ENCODE peak calls at places on chromosomes 6 and 20, in five cellular contexts. Z is sigmoid colon, I is NT2/D1, B is heart right ventricle, S is H1. L is an unnamed sample.
A peak's percentile ranks its signal among the peaks of the same experiment; 100 is the strongest.

GRCh38 chr6:12311106-12311505 is 20.9 kb downstream of the EDN1 start:
- DNase-seq in Z (no peak), I (no peak), B (no peak), S (peak; percentile 27), L (no peak)

GRCh38 chr6:64861039-64861651 is 845.9 kb downstream of the EYS start:
- DNase-seq in Z (peak; percentile 40), I (no peak), B (no peak), S (no peak), L (no peak)

GRCh38 chr6:103142902-103143301 is 1716.8 kb downstream of the HACE1 start:
- DNase-seq in Z (no peak), I (no peak), B (no peak), S (no peak), L (no peak)

GRCh38 chr6:117531346-117531745 is 48.9 kb downstream of the DCBLD1 start:
- DNase-seq in Z (no peak), I (no peak), B (no peak), S (no peak), L (no peak)

GRCh38 chr6:150403458-150404245 is 34.8 kb downstream of the IYD start:
- DNase-seq in Z (no peak), I (no peak), B (peak; percentile 77), S (no peak), L (no peak)

GRCh38 chr6:10662742-10663141 is 31.7 kb downstream of the C6orf52 start:
- DNase-seq in Z (no peak), I (no peak), B (no peak), S (no peak), L (no peak)

GRCh38 chr6:33944686-33945411 is 141.0 kb upstream of the MLN start:
- DNase-seq in Z (no peak), I (no peak), B (no peak), S (no peak), L (no peak)

GRCh38 chr6:3252369-3252768 is 6.4 kb upstream of the PSMG4 start:
- DNase-seq in Z (peak; percentile 56), I (no peak), B (no peak), S (no peak), L (no peak)

GRCh38 chr6:36595168-36595818 is 1.1 kb downstream of the SRSF3 start:
- DNase-seq in Z (peak; percentile 84), I (no peak), B (peak; percentile 66), S (no peak), L (no peak)

GRCh38 chr6:158559338-158559894 is 475 bp upstream of the TMEM181 start:
- DNase-seq in Z (no peak), I (no peak), B (no peak), S (no peak), L (no peak)

GRCh38 chr6:6694825-6695710 is 106.5 kb downstream of the LY86 start:
- DNase-seq in Z (peak; percentile 57), I (peak; percentile 74), B (peak; percentile 61), S (peak; percentile 70), L (peak; percentile 85)

GRCh38 chr6:105319331-105319730 is 83.6 kb downstream of the PREP start:
- DNase-seq in Z (no peak), I (no peak), B (no peak), S (no peak), L (no peak)

GRCh38 chr6:169618526-169619490 is 83.0 kb downstream of the WDR27 start:
- DNase-seq in Z (no peak), I (peak; percentile 50), B (no peak), S (no peak), L (no peak)

GRCh38 chr20:44460795-44461141 is 14.9 kb upstream of the TTPAL start:
- DNase-seq in Z (no peak), I (no peak), B (no peak), S (no peak), L (no peak)

GRCh38 chr6:24614648-24615047 is 31.3 kb downstream of the KIAA0319 start:
- DNase-seq in Z (no peak), I (no peak), B (no peak), S (no peak), L (no peak)

GRCh38 chr6:110357298-110357695 is 852 bp downstream of the METTL24 start:
- DNase-seq in Z (peak; percentile 69), I (no peak), B (no peak), S (no peak), L (no peak)

GRCh38 chr6:43870660-43871061 is 100.7 kb downstream of the VEGFA start:
- DNase-seq in Z (no peak), I (no peak), B (no peak), S (no peak), L (no peak)

GRCh38 chr20:11168026-11168425 is 494.2 kb upstream of the JAG1 start:
- DNase-seq in Z (no peak), I (no peak), B (no peak), S (no peak), L (no peak)

GRCh38 chr6:155936551-155936950 is 480.9 kb upstream of the NOX3 start:
- DNase-seq in Z (no peak), I (no peak), B (peak; percentile 16), S (no peak), L (no peak)

GRCh38 chr6:99905209-99906106 is 88.6 kb downstream of the MCHR2 start:
- DNase-seq in Z (no peak), I (peak; percentile 15), B (no peak), S (no peak), L (no peak)

GRCh38 chr6:37036146-37036545 is 30.7 kb downstream of the FGD2 start:
- DNase-seq in Z (no peak), I (no peak), B (no peak), S (no peak), L (no peak)

GRCh38 chr20:50085481-50086365 is 27.2 kb downstream of the UBE2V1 start:
- DNase-seq in Z (no peak), I (peak; percentile 48), B (peak; percentile 46), S (no peak), L (peak; percentile 59)

GRCh38 chr6:91081452-91082067 is 494.7 kb upstream of the MAP3K7 start:
- DNase-seq in Z (no peak), I (peak; percentile 40), B (no peak), S (no peak), L (no peak)

GRCh38 chr6:136751991-136752390 is 40.3 kb downstream of the MAP3K5 start:
- DNase-seq in Z (no peak), I (no peak), B (no peak), S (no peak), L (no peak)

DNA sequence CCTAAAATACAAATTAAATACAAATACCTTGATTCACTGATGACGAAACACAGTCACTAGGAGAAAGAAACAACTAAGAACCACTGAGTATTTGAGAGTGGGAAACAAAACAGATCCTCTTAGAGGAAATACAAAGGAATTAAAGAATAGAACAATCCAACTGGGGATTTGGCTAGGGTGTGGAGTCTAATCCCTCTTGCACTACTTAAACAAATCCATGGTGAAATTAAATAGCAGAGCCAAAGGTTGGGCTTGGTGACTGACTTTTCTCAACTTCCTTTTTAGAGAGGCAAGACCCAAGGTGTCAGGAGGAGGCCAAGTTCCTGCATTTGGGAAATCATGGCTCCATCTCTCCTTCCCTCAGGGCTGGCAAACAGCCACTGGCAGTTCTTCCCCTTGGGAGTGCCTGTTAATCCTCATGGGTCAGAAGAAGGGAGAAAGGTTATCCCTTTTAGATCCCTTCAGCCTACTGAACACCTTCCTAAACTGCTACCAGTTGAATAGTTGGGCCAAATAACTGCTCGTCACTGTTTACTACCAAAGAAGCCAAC is 101.2 kb upstream of the TRAF3IP2 start:
- DNase-seq in Z (no peak), I (no peak), B (no peak), S (no peak), L (no peak)
- H3K4me1 ChIP-seq in Z (peaks cover 31% of the 10 kb centered on the region), I (no peaks in the 10 kb centered on the region), B (peaks cover 25% of the 10 kb centered on the region), S (peaks cover 4% of the 10 kb centered on the region), L (peaks cover 25% of the 10 kb centered on the region)

DNA sequence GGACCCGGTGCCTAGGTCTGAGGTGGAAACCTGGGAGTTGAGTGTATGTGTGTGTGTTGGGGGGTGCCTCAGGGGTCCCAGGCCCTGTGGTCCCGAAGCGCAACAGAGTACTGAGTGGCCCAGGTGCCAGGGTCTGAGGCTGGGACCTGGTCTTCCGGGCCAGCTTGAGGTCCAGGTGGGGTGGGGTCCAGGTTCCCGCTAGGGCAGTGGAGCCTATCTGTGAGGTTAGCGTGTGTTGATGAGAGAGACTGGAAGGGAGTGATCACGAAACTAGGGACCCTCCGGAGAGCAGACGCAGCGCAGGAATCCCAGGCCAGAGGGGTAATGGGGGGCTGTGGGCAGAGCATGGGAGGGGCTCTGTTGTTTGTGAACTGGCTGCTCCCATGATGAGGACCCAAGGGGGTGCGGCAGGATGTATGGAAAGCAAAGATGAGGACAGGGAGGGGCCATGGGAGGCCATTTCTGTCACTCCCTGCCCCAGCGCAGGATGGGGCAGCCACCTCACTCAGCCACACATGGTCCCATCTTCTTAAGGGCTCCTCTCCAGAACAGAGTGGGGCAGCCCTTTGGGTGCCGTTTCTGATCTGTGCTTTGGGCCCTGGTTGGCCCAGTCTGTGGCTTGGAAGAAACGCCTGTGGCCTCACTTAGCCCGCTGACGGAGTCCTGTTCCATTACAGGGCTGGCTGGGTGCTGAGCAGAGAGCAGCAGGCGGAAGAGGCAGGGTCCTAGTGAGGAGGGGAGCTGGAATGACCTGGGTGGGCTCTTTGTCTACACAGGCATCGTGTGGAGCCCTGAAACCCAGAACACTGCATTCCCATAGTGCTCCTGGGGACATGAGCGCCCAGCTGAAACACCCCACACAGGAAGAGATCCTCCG is 872 bp downstream of the HSPA12B start:
- DNase-seq in Z (no peak), I (no peak), B (no peak), S (no peak), L (no peak)
- H3K27me3 ChIP-seq in Z (peaks cover 14% of the 10 kb centered on the region), I (peaks cover 15% of the 10 kb centered on the region), B (peaks cover 9% of the 10 kb centered on the region), S (peaks cover 20% of the 10 kb centered on the region), L (peaks cover 22% of the 10 kb centered on the region)

GRCh38 chr6:42400886-42401604 is 50.7 kb downstream of the TRERF1 start:
- DNase-seq in Z (no peak), I (no peak), B (no peak), S (no peak), L (no peak)
- H3K4me1 ChIP-seq in Z (peaks cover 3% of the 10 kb centered on the region), I (peaks cover 14% of the 10 kb centered on the region), B (peaks cover 27% of the 10 kb centered on the region), S (peaks cover 15% of the 10 kb centered on the region), L (peaks cover 14% of the 10 kb centered on the region)

GRCh38 chr6:21597706-21598273 is 4.2 kb downstream of the SOX4 start:
- DNase-seq in Z (no peak), I (no peak), B (no peak), S (no peak), L (no peak)

GRCh38 chr6:21595265-21595950 is 1.9 kb downstream of the SOX4 start:
- DNase-seq in Z (peak; percentile 71), I (no peak), B (peak; percentile 39), S (no peak), L (peak; percentile 66)

GRCh38 chr6:21595951-21596378 is 2.4 kb downstream of the SOX4 start:
- DNase-seq in Z (no peak), I (no peak), B (peak; percentile 20), S (no peak), L (no peak)

GRCh38 chr6:21597243-21597682 is 3.7 kb downstream of the SOX4 start:
- DNase-seq in Z (no peak), I (no peak), B (no peak), S (no peak), L (no peak)

DNA sequence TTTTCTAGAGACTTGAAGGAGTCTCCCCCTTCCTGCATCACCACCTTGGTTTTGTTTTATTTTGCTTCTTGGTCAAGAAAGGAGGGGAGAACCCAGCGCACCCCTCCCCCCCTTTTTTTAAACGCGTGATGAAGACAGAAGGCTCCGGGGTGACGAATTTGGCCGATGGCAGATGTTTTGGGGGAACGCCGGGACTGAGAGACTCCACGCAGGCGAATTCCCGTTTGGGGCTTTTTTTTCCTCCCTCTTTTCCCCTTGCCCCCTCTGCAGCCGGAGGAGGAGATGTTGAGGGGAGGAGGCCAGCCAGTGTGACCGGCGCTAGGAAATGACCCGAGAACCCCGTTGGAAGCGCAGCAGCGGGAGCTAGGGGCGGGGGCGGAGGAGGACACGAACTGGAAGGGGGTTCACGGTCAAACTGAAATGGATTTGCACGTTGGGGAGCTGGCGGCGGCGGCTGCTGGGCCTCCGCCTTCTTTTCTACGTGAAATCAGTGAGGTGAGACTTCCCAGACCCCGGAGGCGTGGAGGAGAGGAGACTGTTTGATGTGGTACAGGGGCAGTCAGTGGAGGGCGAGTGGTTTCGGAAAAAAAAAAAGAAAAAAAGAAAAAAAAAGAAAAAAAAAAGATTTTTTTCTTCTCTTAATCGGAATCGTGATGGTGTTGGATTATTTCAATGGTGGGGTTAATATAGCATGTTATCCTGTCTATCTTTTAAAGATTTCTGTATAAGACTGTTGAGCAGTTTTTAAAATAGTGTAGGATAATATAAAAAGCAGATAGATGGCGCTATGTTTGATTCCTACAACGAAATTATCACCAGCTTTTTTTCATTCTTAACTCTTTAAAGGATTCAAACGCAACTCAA is 3.1 kb downstream of the SOX4 start:
- DNase-seq in Z (peak; percentile 75), I (no peak), B (peak; percentile 63), S (peak; percentile 74), L (peak; percentile 59)
- H3K27me3 ChIP-seq in Z (no peaks in the 10 kb centered on the region), I (no peaks in the 10 kb centered on the region), B (no peaks in the 10 kb centered on the region), S (no peaks in the 10 kb centered on the region), L (no peaks in the 10 kb centered on the region)

L was measured in lower lobe of right lung.